ENCODE peak calls at places on chromosomes 11 and 22, in seven cellular contexts. A is SK-N-SH treated with all-trans-retinoic acid at 6 μM for 48 hours; B is stimulated activated naive CD8-positive, alpha-beta T cell treated with anti-CD3 and anti-CD28 coated beads, Interleukin-15, Interleukin-2, amounts not matched to agents 100 U/mL and 50 U/mL, for 24 hours; D is central memory CD8-positive, alpha-beta T cell; S is activated B cell treated with CpG ODN at 0.5 μM for 24 hours; E is right lobe of liver; K is heart right ventricle. N is an unnamed sample.

GRCh38 chr11:123526918-123527317 is 96.8 kb downstream of the GRAMD1B start:
- ATAC-seq in S (no peak), D (no peak), E (no peak), B (no peak), K (no peak), A (no peak), N (peak)

GRCh38 chr11:116707746-116708145 is 65.0 kb downstream of the BUD13 start:
- ATAC-seq in K (no peak), E (no peak), A (no peak), S (no peak), D (no peak), B (no peak), N (no peak)

GRCh38 chr22:37529652-37530345 is 10.6 kb upstream of the CARD10 start:
- ATAC-seq in S (no peak), A (no peak), K (no peak), D (no peak), B (no peak), E (no peak), N (no peak)

GRCh38 chr11:113894421-113894996 is 10.1 kb upstream of the HTR3B start:
- ATAC-seq in E (no peak), D (no peak), K (peak), A (no peak), B (no peak), S (no peak), N (no peak)

GRCh38 chr11:128837627-128838026 is 29.5 kb downstream of the KCNJ1 start:
- ATAC-seq in E (no peak), D (no peak), B (peak), S (no peak), K (peak), A (no peak), N (no peak)

GRCh38 chr11:105057432-105057831 is 12.3 kb upstream of the CARD16 start:
- ATAC-seq in D (no peak), B (no peak), S (no peak), K (no peak), E (no peak), A (no peak), N (no peak)

GRCh38 chr22:35150163-35151107 is 84.5 kb downstream of the ISX start:
- ATAC-seq in S (peak), B (peak), A (peak), D (no peak), K (peak), E (peak), N (peak)

GRCh38 chr11:69711824-69712801 is 8.3 kb upstream of the FGF19 start:
- ATAC-seq in B (no peak), A (no peak), S (no peak), E (no peak), K (no peak), D (no peak), N (no peak)

GRCh38 chr22:29830585-29830984 is 7.5 kb downstream of the ASCC2 start:
- ATAC-seq in A (no peak), B (peak), D (no peak), S (no peak), K (peak), E (peak), N (no peak)

GRCh38 chr22:36873614-36874308 is 13.0 kb downstream of the NCF4 start:
- ATAC-seq in K (peak), B (peak), A (peak), D (peak), S (peak), E (peak), N (peak)

GRCh38 chr11:13038366-13038765 is 29.2 kb downstream of the RASSF10 start:
- ATAC-seq in S (no peak), B (no peak), E (no peak), K (no peak), D (no peak), A (no peak), N (no peak)

GRCh38 chr11:126475627-126475991 is 120.1 kb downstream of the ST3GAL4 start:
- ATAC-seq in E (no peak), S (no peak), B (no peak), D (no peak), A (no peak), K (no peak), N (no peak)

GRCh38 chr22:45931042-45931441 is 45.9 kb downstream of the WNT7B start:
- ATAC-seq in D (no peak), B (no peak), A (no peak), K (no peak), E (no peak), S (no peak), N (no peak)

GRCh38 chr11:93072236-93072635 is 102.8 kb downstream of the MTNR1B start:
- ATAC-seq in B (no peak), K (no peak), E (no peak), D (no peak), S (no peak), A (no peak), N (no peak)

GRCh38 chr11:116948375-116948774 is 111.0 kb upstream of the APOA1 start:
- ATAC-seq in S (peak), A (no peak), K (no peak), E (no peak), D (no peak), B (peak), N (peak)

GRCh38 chr22:36541831-36542391 is 12.9 kb upstream of the EIF3D start:
- ATAC-seq in D (no peak), E (peak), S (no peak), B (peak), A (peak), K (no peak), N (no peak)

GRCh38 chr11:95918056-95918455 is 5.9 kb downstream of the MTMR2 start:
- ATAC-seq in K (no peak), B (no peak), S (no peak), A (no peak), D (no peak), E (no peak), N (no peak)

GRCh38 chr11:2310786-2311455 is 9.1 kb downstream of the TSPAN32 start:
- ATAC-seq in E (no peak), K (no peak), D (no peak), B (no peak), S (no peak), A (no peak), N (no peak)

GRCh38 chr22:28884754-28885375 is 1.5 kb downstream of the ZNRF3 start:
- ATAC-seq in A (no peak), S (no peak), E (no peak), K (no peak), B (no peak), D (no peak), N (no peak)

GRCh38 chr11:122983438-122984185 is 2.0 kb upstream of the BSX start:
- ATAC-seq in S (no peak), K (no peak), D (no peak), A (peak), B (no peak), E (no peak), N (no peak)

GRCh38 chr11:118706546-118706825 is 27.0 kb upstream of the TREH start:
- ATAC-seq in D (no peak), S (no peak), E (no peak), B (no peak), K (no peak), A (no peak), N (no peak)

GRCh38 chr22:25628494-25628893 is 64.0 kb downstream of the GRK3 start:
- ATAC-seq in B (no peak), A (no peak), K (no peak), D (no peak), E (no peak), S (no peak), N (no peak)

GRCh38 chr11:19957301-19957985 is 202.8 kb downstream of the DBX1 start:
- ATAC-seq in S (no peak), E (no peak), K (no peak), A (no peak), D (no peak), B (no peak), N (no peak)

GRCh38 chr11:68140496-68141246 is 19.5 kb upstream of the CHKA start:
- ATAC-seq in D (no peak), S (no peak), B (no peak), K (no peak), E (no peak), A (no peak), N (no peak)

GRCh38 chr11:128488471-128488870 is 98.9 kb downstream of the ETS1 start:
- ATAC-seq in K (peak), D (no peak), S (no peak), E (peak), A (no peak), B (peak), N (no peak)

GRCh38 chr11:86919557-86920210 is 35.5 kb downstream of the FZD4 start:
- ATAC-seq in K (peak), A (peak), B (no peak), S (no peak), E (peak), D (no peak), N (no peak)

GRCh38 chr11:95341246-95341645 is 110.2 kb upstream of the SESN3 start:
- ATAC-seq in B (no peak), E (no peak), K (no peak), D (no peak), S (no peak), A (no peak), N (no peak)

GRCh38 chr11:108525161-108525560 is 27.0 kb upstream of the POGLUT3 start:
- ATAC-seq in D (no peak), S (no peak), A (no peak), B (no peak), E (no peak), K (no peak), N (no peak)

GRCh38 chr11:67463680-67464410 is 5.2 kb downstream of the TMEM134 start:
- ATAC-seq in E (peak), D (no peak), A (peak), B (no peak), K (peak), S (no peak), N (no peak)

GRCh38 chr11:110174645-110175310 is 81.6 kb downstream of the ZC3H12C start:
- ATAC-seq in E (no peak), B (no peak), A (no peak), S (no peak), K (no peak), D (no peak), N (no peak)

GRCh38 chr11:88354909-88355308 is 17.4 kb upstream of the CTSC start:
- ATAC-seq in K (no peak), S (peak), E (peak), D (no peak), A (no peak), B (no peak), N (peak)

GRCh38 chr11:102110761-102111010 is 439 bp downstream of the YAP1 start:
- ATAC-seq in B (peak), E (peak), S (peak), D (no peak), A (no peak), K (no peak), N (peak)

GRCh38 chr11:82930229-82930628 is 28.7 kb downstream of the DDIAS start:
- ATAC-seq in K (no peak), A (no peak), B (no peak), D (no peak), S (peak), E (no peak), N (no peak)

GRCh38 chr22:43081968-43082367 is 7.2 kb downstream of the TTLL1 start:
- ATAC-seq in B (no peak), E (no peak), S (no peak), A (no peak), K (no peak), D (no peak), N (no peak)

GRCh38 chr11:70834277-70834940 is 418.0 kb downstream of the SHANK2 start:
- ATAC-seq in D (no peak), S (no peak), K (no peak), A (no peak), B (no peak), E (no peak), N (no peak)